ENCODE peak calls at places on chromosomes 7 and 10, in four cellular contexts. H is fibroblast of the aortic adventitia, M is GM03348, F is endothelial cell. Q is an unnamed sample.

GRCh38 chr10:119315128-119316001 is 108.0 kb downstream of the GRK5 start:
- DNase-seq in H (peak; percentile 89), M (peak; percentile 88), F (no peak), Q (peak; percentile 57)

GRCh38 chr10:128448796-128449195 is 322.6 kb upstream of the MKI67 start:
- DNase-seq in H (no peak), M (no peak), F (no peak), Q (no peak)

GRCh38 chr7:87833130-87833529 is 43.0 kb downstream of the SLC25A40 start:
- DNase-seq in H (no peak), M (no peak), F (no peak), Q (no peak)

GRCh38 chr7:9181356-9181755 is 747.9 kb downstream of the NXPH1 start:
- DNase-seq in H (no peak), M (no peak), F (no peak), Q (no peak)

GRCh38 chr7:111829221-111829620 is 266.9 kb upstream of the IMMP2L start:
- DNase-seq in H (no peak), M (no peak), F (no peak), Q (no peak)

GRCh38 chr10:69757553-69758309 is 44.0 kb upstream of the COL13A1 start:
- DNase-seq in H (peak; percentile 43), M (peak; percentile 65), F (no peak), Q (no peak)

GRCh38 chr7:121385800-121386179 is 10.3 kb downstream of the FAM3C start:
- DNase-seq in H (no peak), M (no peak), F (no peak), Q (peak; percentile 6)

GRCh38 chr7:18352339-18353255 is 143.0 kb upstream of the HDAC9 start:
- DNase-seq in H (peak; percentile 89), M (peak; percentile 64), F (peak; percentile 60), Q (peak; percentile 26)

GRCh38 chr10:49500420-49500819 is 38.5 kb downstream of the ERCC6 start:
- DNase-seq in H (no peak), M (no peak), F (no peak), Q (no peak)

GRCh38 chr7:154744226-154744860 is 258.6 kb downstream of the PAXIP1 start:
- DNase-seq in H (no peak), M (peak; percentile 54), F (peak; percentile 79), Q (no peak)

GRCh38 chr7:113085781-113086390 is 741 bp downstream of the GPR85 start:
- DNase-seq in H (peak; percentile 40), M (peak; percentile 7), F (peak; percentile 7), Q (no peak)

GRCh38 chr10:49285232-49285631 is 13.7 kb upstream of the C10orf71 start:
- DNase-seq in H (no peak), M (no peak), F (no peak), Q (no peak)

GRCh38 chr7:155214328-155214986 is 83.2 kb upstream of the INSIG1 start:
- DNase-seq in H (peak; percentile 39), M (peak; percentile 80), F (no peak), Q (peak; percentile 29)

GRCh38 chr7:128985660-128986059 is 47.9 kb downstream of the IRF5 start:
- DNase-seq in H (no peak), M (no peak), F (no peak), Q (no peak)

GRCh38 chr10:127157506-127158205 is 38.7 kb downstream of the INSYN2A start:
- DNase-seq in H (peak; percentile 66), M (peak; percentile 30), F (no peak), Q (no peak)

GRCh38 chr7:4169505-4169904 is 512.6 kb upstream of the FOXK1 start:
- DNase-seq in H (no peak), M (no peak), F (no peak), Q (no peak)

GRCh38 chr7:157009170-157009777 is 1.2 kb downstream of the MNX1 start:
- DNase-seq in H (no peak), M (no peak), F (no peak), Q (no peak)

GRCh38 chr10:124044143-124044862 is 49.1 kb downstream of the CHST15 start:
- DNase-seq in H (no peak), M (no peak), F (no peak), Q (no peak)

GRCh38 chr10:1166101-1166827 is 110.1 kb downstream of the WDR37 start:
- DNase-seq in H (no peak), M (no peak), F (no peak), Q (no peak)

GRCh38 chr10:24310104-24310503 is 101.2 kb downstream of the KIAA1217 start:
- DNase-seq in H (peak; percentile 18), M (no peak), F (no peak), Q (no peak)

GRCh38 chr7:11213246-11213645 is 239.6 kb downstream of the PHF14 start:
- DNase-seq in H (no peak), M (no peak), F (no peak), Q (no peak)

GRCh38 chr10:59517961-59518360 is 155.6 kb upstream of the FAM13C start:
- DNase-seq in H (no peak), M (no peak), F (no peak), Q (no peak)

GRCh38 chr7:101245147-101245668 is 327 bp upstream of the FIS1 start:
- DNase-seq in H (no peak), M (no peak), F (no peak), Q (no peak)

GRCh38 chr7:107630342-107630741 is 30.3 kb upstream of the SLC26A4 start:
- DNase-seq in H (no peak), M (no peak), F (no peak), Q (no peak)